ENCODE peak calls at places on chromosome 17, in six cellular contexts. L is effector memory CD4-positive, alpha-beta T cell; O is breast epithelium; F is OCI-LY7; N is left ventricle myocardium inferior; S is mucosa of descending colon. G is an unnamed sample.

GRCh38 chr17:17391575-17392370 is 85.0 kb upstream of the MED9 start:
- DNase-seq in F (peak; percentile 43), S (no peak), O (no peak), N (no peak), L (peak; percentile 47), G (no peak)

GRCh38 chr17:29038511-29039300 is 4.2 kb upstream of the PIPOX start:
- DNase-seq in O (no peak), N (no peak), L (no peak), F (no peak), S (no peak), G (no peak)

GRCh38 chr17:1050246-1050995 is 53.5 kb downstream of the TIMM22 start:
- DNase-seq in L (no peak), N (peak; percentile 3), F (no peak), O (no peak), S (peak; percentile 22), G (no peak)

GRCh38 chr17:77657821-77658220 is 300.7 kb upstream of the TNRC6C start:
- DNase-seq in S (no peak), F (no peak), L (no peak), O (no peak), N (no peak), G (no peak)

GRCh38 chr17:49681336-49681735 is 3.4 kb upstream of the SPOP start:
- DNase-seq in S (no peak), L (no peak), F (no peak), N (no peak), O (no peak), G (no peak)

GRCh38 chr17:77423589-77424451 is 283.1 kb downstream of the SEC14L1 start:
- DNase-seq in O (peak; percentile 83), S (peak; percentile 75), N (peak; percentile 89), F (no peak), L (no peak), G (peak; percentile 93)

GRCh38 chr17:73030995-73031394 is 61.5 kb downstream of the SLC39A11 start:
- DNase-seq in F (no peak), N (no peak), O (no peak), S (no peak), L (no peak), G (no peak)

GRCh38 chr17:37701424-37702020 is 43.3 kb downstream of the HNF1B start:
- DNase-seq in N (no peak), L (peak; percentile 2), S (peak; percentile 65), O (no peak), F (peak; percentile 40), G (no peak)

GRCh38 chr17:1629647-1630310 is 1.1 kb upstream of the SLC43A2 start:
- DNase-seq in S (peak; percentile 90), N (peak; percentile 51), F (peak; percentile 77), L (peak; percentile 47), O (no peak), G (no peak)

GRCh38 chr17:29572691-29573557 is 4.4 kb downstream of the TP53I13 start:
- DNase-seq in S (peak; percentile 70), F (peak; percentile 60), O (peak; percentile 49), L (peak; percentile 18), N (peak; percentile 73), G (no peak)

GRCh38 chr17:76408037-76408849 is 23.8 kb downstream of the SPHK1 start:
- DNase-seq in L (peak; percentile 42), F (peak; percentile 89), O (peak; percentile 74), S (peak; percentile 82), N (no peak), G (no peak)

GRCh38 chr17:489758-490329 is 137.2 kb upstream of the RPH3AL start:
- DNase-seq in L (peak; percentile 53), O (no peak), S (peak; percentile 66), N (no peak), F (peak; percentile 69), G (no peak)

GRCh38 chr17:28908640-28909098 is 5.8 kb upstream of the DHRS13 start:
- DNase-seq in L (no peak), N (no peak), F (no peak), O (no peak), S (no peak), G (peak; percentile 68)

GRCh38 chr17:49723423-49723822 is 15.7 kb upstream of the SLC35B1 start:
- DNase-seq in F (no peak), L (no peak), N (peak; percentile 83), O (no peak), S (no peak), G (no peak)

GRCh38 chr17:59751955-59752413 is 44.5 kb downstream of the VMP1 start:
- DNase-seq in L (no peak), F (no peak), S (no peak), O (no peak), N (no peak), G (no peak)

GRCh38 chr17:18033442-18034099 is 5.4 kb downstream of the ATPAF2 start:
- DNase-seq in F (peak; percentile 87), N (no peak), O (no peak), S (no peak), L (peak; percentile 12), G (peak; percentile 63)

GRCh38 chr17:45302649-45303173 is 14.1 kb downstream of the MAP3K14 start:
- DNase-seq in N (peak; percentile 44), S (no peak), L (no peak), O (no peak), F (peak; percentile 77), G (no peak)

GRCh38 chr17:81236784-81237183 is 2.1 kb downstream of the TEPSIN start:
- DNase-seq in F (no peak), N (no peak), O (no peak), S (no peak), L (no peak), G (no peak)

GRCh38 chr17:72349011-72349410 is 228.2 kb downstream of the SOX9 start:
- DNase-seq in F (no peak), S (no peak), N (no peak), O (no peak), L (no peak), G (no peak)

GRCh38 chr17:5587431-5588032 is 3.2 kb upstream of the NLRP1 start:
- DNase-seq in F (peak; percentile 83), S (no peak), L (no peak), N (no peak), O (no peak), G (peak; percentile 61)

GRCh38 chr17:58006563-58006923 is 503 bp downstream of the SRSF1 start:
- DNase-seq in L (no peak), O (peak; percentile 72), N (peak; percentile 75), S (peak; percentile 82), F (peak; percentile 73), G (peak; percentile 45)

GRCh38 chr17:61324540-61324868 is 75.1 kb upstream of the TBX2 start:
- DNase-seq in N (no peak), L (no peak), F (no peak), O (no peak), S (no peak), G (no peak)

GRCh38 chr17:5676012-5676411 is 91.7 kb upstream of the NLRP1 start:
- DNase-seq in S (no peak), O (no peak), N (no peak), F (no peak), L (no peak), G (no peak)

GRCh38 chr17:35548978-35549377 is 11.5 kb upstream of the SLFN12L start:
- DNase-seq in F (no peak), L (no peak), N (no peak), S (no peak), O (no peak), G (no peak)

GRCh38 chr17:47942568-47942967 is 1.2 kb downstream of the PNPO start:
- DNase-seq in O (no peak), S (no peak), L (no peak), F (no peak), N (no peak), G (no peak)
- H3K4me3 ChIP-seq in O (no peak overlapping the region), S (no peak overlapping the region), L (no peak overlapping the region), F (peak overlapping the region; percentile 84), N (peak overlapping the region; percentile 85), G (peak overlapping the region; percentile 87)

GRCh38 chr17:14302421-14303099 is 1.7 kb downstream of the HS3ST3B1 start:
- DNase-seq in N (peak; percentile 84), F (peak; percentile 84), O (peak; percentile 79), L (peak; percentile 66), S (peak; percentile 91), G (peak; percentile 63)

GRCh38 chr17:14304876-14305636 is 4.2 kb downstream of the HS3ST3B1 start:
- DNase-seq in S (no peak), O (no peak), L (no peak), N (no peak), F (no peak), G (no peak)

GRCh38 chr17:14305785-14306496 is 5.1 kb downstream of the HS3ST3B1 start:
- DNase-seq in S (no peak), O (no peak), L (no peak), N (no peak), F (no peak), G (no peak)

GRCh38 chr17:14303343-14304221 is 2.7 kb downstream of the HS3ST3B1 start:
- DNase-seq in O (no peak), F (no peak), N (no peak), S (no peak), L (peak; percentile 40), G (no peak)

DNA sequence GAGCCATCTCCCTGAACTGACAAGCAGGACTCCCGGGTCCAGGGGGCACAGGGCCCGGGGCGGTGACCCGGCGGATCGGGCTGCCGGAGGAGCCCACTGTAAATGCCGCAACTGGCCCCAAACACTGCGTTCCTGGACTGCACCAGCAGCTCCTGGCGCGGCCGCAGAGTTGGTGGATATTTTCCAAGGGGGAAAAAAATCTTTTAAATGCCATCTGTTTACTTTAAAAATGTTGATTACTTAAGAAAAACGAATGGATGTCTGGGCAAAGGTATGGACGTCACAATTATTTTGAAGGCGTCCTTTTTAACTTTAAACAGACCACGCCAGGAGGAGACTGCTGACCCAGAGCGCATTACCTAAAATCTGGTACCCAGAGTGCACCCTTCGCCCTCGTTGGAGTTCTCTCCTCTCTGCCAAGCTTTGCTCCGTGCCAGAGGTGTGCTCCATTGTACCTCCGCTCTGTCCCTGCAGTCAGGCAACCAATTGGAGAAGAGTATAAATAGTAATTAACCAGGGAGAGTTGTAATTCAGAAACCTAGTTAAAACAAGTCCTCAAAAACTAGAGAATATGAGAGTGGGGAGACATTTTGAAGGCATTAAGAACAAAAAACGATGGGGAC is 3.5 kb downstream of the HS3ST3B1 start:
- DNase-seq in F (no peak), S (no peak), O (no peak), L (no peak), N (no peak), G (no peak)
- H3K4me3 ChIP-seq in F (no peak overlapping the region), S (no peak overlapping the region), O (no peak overlapping the region), L (peak overlapping the region; percentile 82), N (peak overlapping the region; percentile 76), G (peak overlapping the region; percentile 94)

GRCh38 chr17:22695228-22695619 is 1002.9 kb downstream of the KCNJ18 start:
- DNase-seq in O (no peak), L (no peak), S (no peak), F (no peak), N (no peak), G (no peak)
- H3K4me3 ChIP-seq in O (no peak overlapping the region), L (no peak overlapping the region), S (no peak overlapping the region), F (no peak overlapping the region), N (no peak overlapping the region), G (no peak overlapping the region)

GRCh38 chr17:14308636-14308964 is 7.7 kb downstream of the HS3ST3B1 start:
- DNase-seq in N (no peak), L (no peak), F (no peak), O (no peak), S (no peak), G (no peak)

GRCh38 chr17:14308965-14309879 is 8.3 kb downstream of the HS3ST3B1 start:
- DNase-seq in S (peak; percentile 88), L (peak; percentile 92), F (no peak), O (peak; percentile 87), N (peak; percentile 89), G (peak; percentile 78)

GRCh38 chr17:14310101-14310500 is 9.2 kb downstream of the HS3ST3B1 start:
- DNase-seq in N (no peak), O (no peak), L (no peak), S (no peak), F (no peak), G (no peak)

GRCh38 chr17:14307560-14308024 is 6.7 kb downstream of the HS3ST3B1 start:
- DNase-seq in F (no peak), S (no peak), N (no peak), O (no peak), L (no peak), G (no peak)

GRCh38 chr17:14306602-14307001 is 5.7 kb downstream of the HS3ST3B1 start:
- DNase-seq in S (no peak), L (no peak), F (no peak), O (no peak), N (no peak), G (no peak)
- H3K4me3 ChIP-seq in S (no peak overlapping the region), L (no peak overlapping the region), F (no peak overlapping the region), O (no peak overlapping the region), N (no peak overlapping the region), G (no peak overlapping the region)

G was measured in AG04450.